ENCODE peak calls at places on chromosomes 7 and 10, in six cellular contexts. One of them, this sample, is unnamed.

GRCh38 chr7:131895541-131896173 is 339.2 kb upstream of the PODXL start:
- DNase-seq in DMS 273 treated with DMSO at 0.1 percent for 48 hours: no peak
- DNase-seq in posterior vena cava: no peak
- DNase-seq in substantia nigra: no peak
- DNase-seq in endothelial cell of umbilical vein: peak
- DNase-seq in astrocyte of the hippocampus: peak
- DNase-seq in this sample: no peak

GRCh38 chr7:132643302-132643701 is 67.0 kb upstream of the PLXNA4 start:
- DNase-seq in DMS 273 treated with DMSO at 0.1 percent for 48 hours: no peak
- DNase-seq in posterior vena cava: no peak
- DNase-seq in substantia nigra: no peak
- DNase-seq in endothelial cell of umbilical vein: no peak
- DNase-seq in astrocyte of the hippocampus: peak
- DNase-seq in this sample: no peak

GRCh38 chr7:157464111-157464970 is 127.5 kb downstream of the DNAJB6 start:
- DNase-seq in DMS 273 treated with DMSO at 0.1 percent for 48 hours: no peak
- DNase-seq in posterior vena cava: no peak
- DNase-seq in substantia nigra: no peak
- DNase-seq in endothelial cell of umbilical vein: no peak
- DNase-seq in astrocyte of the hippocampus: peak
- DNase-seq in this sample: peak

GRCh38 chr7:3568516-3568915 is 267.5 kb downstream of the SDK1 start:
- DNase-seq in DMS 273 treated with DMSO at 0.1 percent for 48 hours: no peak
- DNase-seq in posterior vena cava: no peak
- DNase-seq in substantia nigra: no peak
- DNase-seq in endothelial cell of umbilical vein: no peak
- DNase-seq in astrocyte of the hippocampus: no peak
- DNase-seq in this sample: no peak

GRCh38 chr10:101297901-101298451 is 56.0 kb upstream of the BTRC start:
- DNase-seq in DMS 273 treated with DMSO at 0.1 percent for 48 hours: peak
- DNase-seq in posterior vena cava: peak
- DNase-seq in substantia nigra: peak
- DNase-seq in endothelial cell of umbilical vein: peak
- DNase-seq in astrocyte of the hippocampus: peak
- DNase-seq in this sample: peak

GRCh38 chr10:78413294-78414055 is 379.8 kb downstream of the RPS24 start:
- DNase-seq in DMS 273 treated with DMSO at 0.1 percent for 48 hours: no peak
- DNase-seq in posterior vena cava: peak
- DNase-seq in substantia nigra: no peak
- DNase-seq in endothelial cell of umbilical vein: no peak
- DNase-seq in astrocyte of the hippocampus: peak
- DNase-seq in this sample: peak

GRCh38 chr7:82740246-82740848 is 296.8 kb upstream of the CACNA2D1 start:
- DNase-seq in DMS 273 treated with DMSO at 0.1 percent for 48 hours: peak
- DNase-seq in posterior vena cava: no peak
- DNase-seq in substantia nigra: peak
- DNase-seq in endothelial cell of umbilical vein: peak
- DNase-seq in astrocyte of the hippocampus: peak
- DNase-seq in this sample: no peak

GRCh38 chr10:88421590-88421989 is 161.5 kb downstream of the RNLS start:
- DNase-seq in DMS 273 treated with DMSO at 0.1 percent for 48 hours: no peak
- DNase-seq in posterior vena cava: no peak
- DNase-seq in substantia nigra: no peak
- DNase-seq in endothelial cell of umbilical vein: no peak
- DNase-seq in astrocyte of the hippocampus: no peak
- DNase-seq in this sample: no peak

GRCh38 chr10:48945441-48946143 is 6.0 kb upstream of the LRRC18 start:
- DNase-seq in DMS 273 treated with DMSO at 0.1 percent for 48 hours: no peak
- DNase-seq in posterior vena cava: no peak
- DNase-seq in substantia nigra: no peak
- DNase-seq in endothelial cell of umbilical vein: peak
- DNase-seq in astrocyte of the hippocampus: no peak
- DNase-seq in this sample: no peak

GRCh38 chr10:78868861-78869260 is 199.9 kb upstream of the ZMIZ1 start:
- DNase-seq in DMS 273 treated with DMSO at 0.1 percent for 48 hours: no peak
- DNase-seq in posterior vena cava: no peak
- DNase-seq in substantia nigra: no peak
- DNase-seq in endothelial cell of umbilical vein: no peak
- DNase-seq in astrocyte of the hippocampus: no peak
- DNase-seq in this sample: no peak

GRCh38 chr7:107690611-107691010 is 30.0 kb downstream of the SLC26A4 start:
- DNase-seq in DMS 273 treated with DMSO at 0.1 percent for 48 hours: no peak
- DNase-seq in posterior vena cava: no peak
- DNase-seq in substantia nigra: no peak
- DNase-seq in endothelial cell of umbilical vein: peak
- DNase-seq in astrocyte of the hippocampus: peak
- DNase-seq in this sample: no peak

GRCh38 chr10:70480254-70480861 is 1.8 kb downstream of the PALD1 start:
- DNase-seq in DMS 273 treated with DMSO at 0.1 percent for 48 hours: no peak
- DNase-seq in posterior vena cava: no peak
- DNase-seq in substantia nigra: no peak
- DNase-seq in endothelial cell of umbilical vein: no peak
- DNase-seq in astrocyte of the hippocampus: no peak
- DNase-seq in this sample: no peak

GRCh38 chr7:4951903-4952636 is 6.9 kb downstream of the MMD2 start:
- DNase-seq in DMS 273 treated with DMSO at 0.1 percent for 48 hours: no peak
- DNase-seq in posterior vena cava: no peak
- DNase-seq in substantia nigra: no peak
- DNase-seq in endothelial cell of umbilical vein: peak
- DNase-seq in astrocyte of the hippocampus: peak
- DNase-seq in this sample: no peak

GRCh38 chr7:18505870-18506460 is 10.4 kb downstream of the HDAC9 start:
- DNase-seq in DMS 273 treated with DMSO at 0.1 percent for 48 hours: no peak
- DNase-seq in posterior vena cava: no peak
- DNase-seq in substantia nigra: no peak
- DNase-seq in endothelial cell of umbilical vein: no peak
- DNase-seq in astrocyte of the hippocampus: peak
- DNase-seq in this sample: no peak

GRCh38 chr10:119892188-119893065 is at the start of gene SEC23IP:
- DNase-seq in DMS 273 treated with DMSO at 0.1 percent for 48 hours: peak
- DNase-seq in posterior vena cava: peak
- DNase-seq in substantia nigra: peak
- DNase-seq in endothelial cell of umbilical vein: peak
- DNase-seq in astrocyte of the hippocampus: peak
- DNase-seq in this sample: peak

GRCh38 chr7:116934580-116934979 is 18.7 kb upstream of the ST7 start:
- DNase-seq in DMS 273 treated with DMSO at 0.1 percent for 48 hours: no peak
- DNase-seq in posterior vena cava: no peak
- DNase-seq in substantia nigra: no peak
- DNase-seq in endothelial cell of umbilical vein: no peak
- DNase-seq in astrocyte of the hippocampus: no peak
- DNase-seq in this sample: no peak

GRCh38 chr7:138527746-138528223 is 67.7 kb downstream of the TRIM24 start:
- DNase-seq in DMS 273 treated with DMSO at 0.1 percent for 48 hours: no peak
- DNase-seq in posterior vena cava: no peak
- DNase-seq in substantia nigra: no peak
- DNase-seq in endothelial cell of umbilical vein: peak
- DNase-seq in astrocyte of the hippocampus: peak
- DNase-seq in this sample: no peak

GRCh38 chr10:86285136-86285790 is 81.3 kb downstream of the GRID1 start:
- DNase-seq in DMS 273 treated with DMSO at 0.1 percent for 48 hours: no peak
- DNase-seq in posterior vena cava: peak
- DNase-seq in substantia nigra: no peak
- DNase-seq in endothelial cell of umbilical vein: no peak
- DNase-seq in astrocyte of the hippocampus: no peak
- DNase-seq in this sample: peak

GRCh38 chr7:93146465-93147127 is 1.6 kb downstream of the SAMD9L start:
- DNase-seq in DMS 273 treated with DMSO at 0.1 percent for 48 hours: no peak
- DNase-seq in posterior vena cava: no peak
- DNase-seq in substantia nigra: no peak
- DNase-seq in endothelial cell of umbilical vein: no peak
- DNase-seq in astrocyte of the hippocampus: no peak
- DNase-seq in this sample: no peak

GRCh38 chr10:62268027-62268398 is 631 bp downstream of the RTKN2 start:
- DNase-seq in DMS 273 treated with DMSO at 0.1 percent for 48 hours: no peak
- DNase-seq in posterior vena cava: no peak
- DNase-seq in substantia nigra: no peak
- DNase-seq in endothelial cell of umbilical vein: no peak
- DNase-seq in astrocyte of the hippocampus: no peak
- DNase-seq in this sample: peak

GRCh38 chr7:128453836-128454804 is 1.6 kb upstream of the HILPDA start:
- DNase-seq in DMS 273 treated with DMSO at 0.1 percent for 48 hours: peak
- DNase-seq in posterior vena cava: peak
- DNase-seq in substantia nigra: peak
- DNase-seq in endothelial cell of umbilical vein: peak
- DNase-seq in astrocyte of the hippocampus: peak
- DNase-seq in this sample: peak

GRCh38 chr10:60048146-60048545 is 141.8 kb upstream of the CCDC6 start:
- DNase-seq in DMS 273 treated with DMSO at 0.1 percent for 48 hours: no peak
- DNase-seq in posterior vena cava: no peak
- DNase-seq in substantia nigra: no peak
- DNase-seq in endothelial cell of umbilical vein: peak
- DNase-seq in astrocyte of the hippocampus: peak
- DNase-seq in this sample: no peak

GRCh38 chr7:121286186-121286585 is 42.6 kb upstream of the WNT16 start:
- DNase-seq in DMS 273 treated with DMSO at 0.1 percent for 48 hours: no peak
- DNase-seq in posterior vena cava: no peak
- DNase-seq in substantia nigra: no peak
- DNase-seq in endothelial cell of umbilical vein: no peak
- DNase-seq in astrocyte of the hippocampus: no peak
- DNase-seq in this sample: no peak

GRCh38 chr7:28865494-28866257 is 92.5 kb downstream of the TRIL start:
- DNase-seq in DMS 273 treated with DMSO at 0.1 percent for 48 hours: no peak
- DNase-seq in posterior vena cava: no peak
- DNase-seq in substantia nigra: no peak
- DNase-seq in endothelial cell of umbilical vein: no peak
- DNase-seq in astrocyte of the hippocampus: no peak
- DNase-seq in this sample: no peak

GRCh38 chr7:48337012-48337621 is 165.9 kb downstream of the ABCA13 start:
- DNase-seq in DMS 273 treated with DMSO at 0.1 percent for 48 hours: no peak
- DNase-seq in posterior vena cava: no peak
- DNase-seq in substantia nigra: no peak
- DNase-seq in endothelial cell of umbilical vein: peak
- DNase-seq in astrocyte of the hippocampus: peak
- DNase-seq in this sample: no peak